ENCODE peak calls at places on chromosomes 13 and 19, in nine cellular contexts. S is tibial artery, A is cardiac muscle cell, X is GM06990, M is PC-9, L is Peyer's patch, B is mammary epithelial cell, C is IMR-90, T is pancreas. F is an unnamed sample.

GRCh38 chr19:13160557-13160956 is 10.3 kb downstream of the IER2 start:
- DNase-seq in S (no peak), A (peak), X (no peak), M (peak), L (peak), B (peak), C (peak), T (no peak), F (no peak)

GRCh38 chr19:47436712-47437401 is 17.5 kb upstream of the MEIS3 start:
- DNase-seq in S (peak), A (peak), X (peak), M (peak), L (peak), B (peak), C (peak), T (peak), F (peak)

GRCh38 chr13:19074519-19074918 is 107.1 kb downstream of the TUBA3C start:
- DNase-seq in S (no peak), A (no peak), X (no peak), M (no peak), L (no peak), B (no peak), C (no peak), T (no peak), F (no peak)

GRCh38 chr19:1513492-1514294 is 874 bp upstream of the ADAMTSL5 start:
- DNase-seq in S (no peak), A (peak), X (peak), M (no peak), L (peak), B (peak), C (peak), T (peak), F (peak)

GRCh38 chr19:8456064-8456463 is 11.3 kb downstream of the HNRNPM start:
- DNase-seq in S (no peak), A (no peak), X (no peak), M (no peak), L (no peak), B (no peak), C (no peak), T (no peak), F (no peak)

GRCh38 chr19:41993612-41994483 is at the start of gene ATP1A3:
- DNase-seq in S (no peak), A (peak), X (peak), M (no peak), L (peak), B (peak), C (peak), T (peak), F (peak)

GRCh38 chr19:5953680-5954213 is 24.2 kb downstream of the RANBP3 start:
- DNase-seq in S (no peak), A (no peak), X (no peak), M (no peak), L (no peak), B (peak), C (no peak), T (no peak), F (no peak)

GRCh38 chr13:49184621-49185020 is 35.5 kb upstream of the MLNR start:
- DNase-seq in S (no peak), A (no peak), X (no peak), M (no peak), L (no peak), B (no peak), C (no peak), T (no peak), F (no peak)

GRCh38 chr13:36918246-36919060 is 1.6 kb downstream of the SMAD9 start:
- DNase-seq in S (no peak), A (peak), X (no peak), M (no peak), L (no peak), B (no peak), C (peak), T (no peak), F (no peak)

GRCh38 chr13:52345048-52345447 is 60.9 kb downstream of the THSD1 start:
- DNase-seq in S (no peak), A (peak), X (no peak), M (no peak), L (no peak), B (peak), C (peak), T (no peak), F (no peak)

GRCh38 chr13:21674271-21675009 is 3.6 kb downstream of the FGF9 start:
- DNase-seq in S (no peak), A (no peak), X (no peak), M (no peak), L (no peak), B (no peak), C (no peak), T (peak), F (peak)

GRCh38 chr19:13215572-13216380 is 65.6 kb downstream of the IER2 start:
- DNase-seq in S (no peak), A (peak), X (peak), M (no peak), L (no peak), B (peak), C (no peak), T (no peak), F (peak)

GRCh38 chr13:97468331-97468730 is 34.4 kb downstream of the RAP2A start:
- DNase-seq in S (no peak), A (peak), X (no peak), M (peak), L (no peak), B (no peak), C (peak), T (no peak), F (no peak)

GRCh38 chr13:27997904-27998522 is 9.5 kb upstream of the URAD start:
- DNase-seq in S (no peak), A (peak), X (no peak), M (no peak), L (peak), B (peak), C (peak), T (no peak), F (no peak)
- TF ChIP-seq CTCF in S (peak), A (peak), X (peak), M (peak), L (no peak), B (peak), C (peak), T (no peak), F (no peak)

DNA sequence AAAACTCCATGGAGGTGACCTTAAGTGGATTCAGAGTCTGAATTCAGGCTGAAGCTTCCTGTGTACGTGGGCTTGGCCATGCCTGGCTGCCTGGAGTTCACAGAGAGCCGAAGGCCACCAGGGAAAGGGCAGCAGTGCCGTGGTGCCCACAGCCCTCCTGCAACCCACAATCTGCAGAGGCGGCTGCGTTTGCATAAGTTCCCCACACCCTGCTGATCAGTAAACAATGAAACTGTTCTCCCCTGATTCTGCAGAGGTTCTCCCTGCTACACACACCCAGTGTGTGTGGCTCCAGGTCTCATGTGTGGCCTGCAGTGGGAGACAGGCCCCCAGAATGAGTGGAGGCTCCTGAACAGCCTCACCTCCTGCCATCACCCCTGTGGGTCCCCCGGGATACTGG is 126.9 kb upstream of the SLC7A1 start:
- DNase-seq in S (no peak), A (no peak), X (no peak), M (no peak), L (no peak), B (no peak), C (no peak), T (no peak), F (no peak)
- TF ChIP-seq CTCF in S (no peak), A (no peak), X (no peak), M (no peak), L (no peak), B (no peak), C (no peak), T (no peak), F (no peak)

GRCh38 chr13:90365130-90365529 is 982.4 kb upstream of the MIR17HG start:
- DNase-seq in S (no peak), A (peak), X (no peak), M (no peak), L (no peak), B (peak), C (no peak), T (no peak), F (no peak)
- TF ChIP-seq CTCF in S (no peak), A (peak), X (no peak), M (peak), L (no peak), B (peak), C (no peak), T (no peak), F (no peak)

GRCh38 chr13:113447596-113447995 is 5.7 kb downstream of the ADPRHL1 start:
- DNase-seq in S (no peak), A (no peak), X (no peak), M (no peak), L (peak), B (no peak), C (no peak), T (peak), F (no peak)

GRCh38 chr13:113449693-113450347 is 3.5 kb downstream of the ADPRHL1 start:
- DNase-seq in S (no peak), A (no peak), X (no peak), M (no peak), L (no peak), B (no peak), C (no peak), T (no peak), F (no peak)

GRCh38 chr13:113448885-113449692 is 4.2 kb downstream of the ADPRHL1 start:
- DNase-seq in S (no peak), A (no peak), X (no peak), M (peak), L (peak), B (no peak), C (no peak), T (peak), F (no peak)

GRCh38 chr13:113446488-113446854 is 6.8 kb downstream of the ADPRHL1 start:
- DNase-seq in S (no peak), A (no peak), X (no peak), M (no peak), L (no peak), B (no peak), C (no peak), T (no peak), F (no peak)

DNA sequence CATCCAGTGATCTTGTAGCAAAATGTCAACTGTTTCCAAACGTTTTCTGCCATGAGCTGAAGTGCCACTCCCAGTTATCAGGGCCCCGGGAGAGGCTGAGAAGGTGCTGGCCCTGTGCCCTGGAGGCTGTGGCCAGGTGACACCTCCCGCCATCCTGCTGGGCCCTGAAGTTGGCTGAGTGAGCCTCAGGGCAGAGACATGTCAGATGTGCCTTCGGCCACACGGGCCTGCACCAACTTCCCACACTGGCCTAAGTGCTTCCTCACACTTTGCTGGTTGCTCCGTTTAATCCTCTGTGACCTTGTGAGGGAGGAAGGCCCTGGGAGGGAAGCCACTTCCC is 4.8 kb downstream of the ADPRHL1 start:
- DNase-seq in S (no peak), A (no peak), X (no peak), M (peak), L (no peak), B (no peak), C (no peak), T (peak), F (no peak)
- TF ChIP-seq CTCF in S (no peak), A (no peak), X (no peak), M (no peak), L (no peak), B (no peak), C (no peak), T (no peak), F (no peak)

DNA sequence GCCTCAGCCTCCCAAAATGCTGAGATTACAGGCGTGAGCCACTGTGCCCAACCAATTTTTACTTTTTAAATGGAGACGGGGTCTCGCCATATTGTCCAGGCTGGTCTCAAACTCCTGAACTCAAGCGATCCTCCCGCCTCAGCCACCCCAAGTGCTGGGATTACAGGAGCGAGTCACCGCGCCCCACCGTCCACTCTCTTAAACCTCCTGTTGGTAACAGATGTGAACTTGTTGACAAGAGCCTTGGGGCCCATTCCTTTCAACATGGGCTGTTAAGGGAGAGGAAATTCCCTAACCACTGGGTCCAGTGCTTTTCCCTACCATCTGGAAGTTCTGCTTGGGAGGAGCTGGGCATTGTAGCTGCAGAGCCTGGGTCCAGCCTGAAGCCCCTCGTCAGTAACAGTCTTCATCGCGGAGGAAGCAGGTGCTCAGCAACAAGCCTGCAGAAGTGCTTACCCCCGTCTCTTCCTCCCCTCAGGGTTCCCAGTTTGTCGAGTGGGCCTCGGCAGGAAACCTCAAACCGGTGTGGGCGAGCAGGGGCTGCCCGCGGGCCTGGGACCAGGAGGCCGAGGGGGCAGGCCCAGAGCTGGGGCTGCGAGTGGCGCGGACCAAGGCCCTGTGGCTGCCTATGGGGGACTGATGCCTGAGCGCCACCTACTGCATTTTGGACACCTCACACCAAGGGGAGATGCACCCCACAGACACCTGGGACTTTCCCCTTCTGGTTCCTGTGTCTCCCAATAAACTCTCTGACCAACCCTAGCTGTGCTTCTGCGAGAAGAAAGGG is 4.0 kb upstream of the FLT3LG start:
- DNase-seq in S (no peak), A (no peak), X (peak), M (no peak), L (peak), B (no peak), C (peak), T (no peak), F (peak)
- TF ChIP-seq CTCF in S (no peak), A (no peak), X (peak), M (no peak), L (peak), B (peak), C (no peak), T (no peak), F (no peak)

DNA sequence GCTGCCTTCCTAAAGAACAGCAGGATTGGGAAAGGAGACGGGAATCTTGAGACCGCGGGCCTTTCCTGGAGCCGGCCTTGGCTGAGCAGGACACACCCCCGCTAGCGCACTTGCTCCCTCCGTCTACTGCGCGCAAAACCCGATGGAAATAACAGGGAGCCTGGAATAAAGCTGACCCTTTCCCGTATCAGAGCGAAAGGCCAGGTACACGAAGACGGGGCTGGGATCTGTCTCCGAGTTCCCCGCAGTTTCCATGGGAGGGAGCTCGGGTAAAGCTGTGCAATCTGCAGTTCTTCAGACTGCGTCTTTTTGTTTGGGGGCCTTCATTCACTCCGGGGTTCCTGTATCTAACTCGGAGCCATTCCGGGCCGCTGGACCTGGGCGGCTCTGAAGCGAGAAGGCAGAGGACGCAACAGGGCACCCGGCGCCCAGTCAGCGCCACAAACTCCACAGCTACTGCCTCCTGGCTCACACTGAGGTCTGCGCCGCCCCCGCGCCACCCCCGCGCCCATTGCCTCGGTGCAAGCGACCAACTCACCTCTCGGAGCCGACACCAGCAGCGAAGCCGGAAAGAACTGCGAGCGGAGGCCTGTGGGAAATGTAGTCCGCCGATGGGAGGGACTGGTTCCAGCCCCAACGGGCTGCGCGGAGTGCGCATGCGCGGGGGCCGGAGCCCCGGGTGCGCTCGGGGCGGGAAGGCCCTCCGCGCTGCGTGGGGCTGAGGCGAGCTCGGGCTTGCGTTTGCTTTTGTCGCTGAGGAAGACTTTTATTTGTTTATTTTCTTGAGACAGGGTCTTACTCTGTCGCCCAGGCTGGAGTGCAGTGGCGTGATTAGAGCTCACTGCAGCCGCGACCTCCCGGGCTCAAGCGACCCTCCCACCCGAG is at the start of gene ZFP14:
- DNase-seq in S (peak), A (peak), X (peak), M (peak), L (peak), B (peak), C (peak), T (peak), F (peak)
- TF ChIP-seq CTCF in S (peak), A (peak), X (peak), M (peak), L (no peak), B (no peak), C (peak), T (no peak), F (no peak)

GRCh38 chr19:10551698-10552301 is 8.1 kb downstream of the ATG4D start:
- DNase-seq in S (no peak), A (peak), X (no peak), M (peak), L (no peak), B (peak), C (no peak), T (peak), F (no peak)
- TF ChIP-seq CTCF in S (no peak), A (peak), X (peak), M (peak), L (no peak), B (peak), C (peak), T (no peak), F (no peak)

DNA sequence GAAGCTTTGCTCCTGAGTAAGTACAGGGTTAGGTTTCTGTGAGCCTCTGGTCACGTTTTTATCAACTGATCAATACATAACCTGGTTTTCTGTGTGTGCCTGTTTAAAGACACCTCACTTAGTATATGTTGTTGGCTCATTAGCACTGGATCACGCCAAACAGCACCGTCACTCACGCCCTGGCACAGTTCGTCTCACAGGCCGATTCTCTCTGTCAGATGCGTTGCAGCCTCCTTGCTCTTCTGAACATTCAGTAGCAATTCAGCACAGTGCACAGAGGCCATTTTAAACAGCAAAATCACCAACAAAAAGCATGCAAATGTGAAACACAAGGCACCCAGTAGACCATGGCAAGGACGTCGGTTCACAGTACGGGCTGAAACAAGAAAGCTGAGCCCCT is 288.5 kb downstream of the IRS2 start:
- DNase-seq in S (no peak), A (no peak), X (no peak), M (no peak), L (no peak), B (no peak), C (no peak), T (no peak), F (no peak)
- TF ChIP-seq CTCF in S (no peak), A (no peak), X (no peak), M (no peak), L (no peak), B (no peak), C (no peak), T (no peak), F (no peak)

F was measured in activated B cell treated with CpG ODN at 0.5 μM for 24 hours.